ENCODE peak calls at places on chromosomes 16 and 17, in seven cellular contexts. W is epithelial cell of esophagus; L is AG04449; B is ovary; I is activated naive CD4-positive, alpha-beta T cell treated with anti-CD3 and anti-CD28 coated beads, Interleukin-2, amount 10 ng/mL, durations not matched to agents 7 days and 5 days; P is stimulated activated naive CD8-positive, alpha-beta T cell treated with anti-CD3 and anti-CD28 coated beads, Interleukin-15, Interleukin-2, amounts not matched to agents 100 U/mL and 50 U/mL, for 24 hours; M is activated T-helper 1 cell treated with anti-CD3 and anti-CD28 coated beads, Interleukin-2, amount 50 U/mL, for 16 hours. H is an unnamed sample.

GRCh38 chr16:62821771-62822170 is 785.5 kb upstream of the CDH8 start:
- DNase-seq in L (no peak), B (no peak), P (no peak), M (no peak), W (no peak), I (no peak), H (no peak)

GRCh38 chr17:17669081-17669850 is 12.0 kb upstream of the RAI1 start:
- DNase-seq in L (no peak), M (no peak), P (peak; percentile 46), B (no peak), I (no peak), W (no peak), H (no peak)

GRCh38 chr17:43861960-43862359 is 15.0 kb downstream of the CD300LG start:
- DNase-seq in M (no peak), W (no peak), I (no peak), B (no peak), L (no peak), P (no peak), H (no peak)

GRCh38 chr17:41505007-41505835 is at the start of gene KRT13:
- DNase-seq in P (no peak), B (no peak), W (no peak), I (no peak), M (no peak), L (no peak), H (no peak)

GRCh38 chr16:69405326-69405725 is 19.1 kb upstream of the CYB5B start:
- DNase-seq in B (no peak), M (no peak), I (no peak), L (no peak), W (no peak), P (no peak), H (no peak)

GRCh38 chr17:78380370-78380769 is 1.9 kb downstream of the PGS1 start:
- DNase-seq in M (no peak), B (no peak), L (no peak), W (no peak), I (no peak), P (no peak), H (no peak)

GRCh38 chr17:76384222-76384986 is at the start of gene SPHK1:
- DNase-seq in B (peak; percentile 72), M (peak; percentile 47), P (peak; percentile 83), L (no peak), I (peak; percentile 77), W (peak; percentile 88), H (peak; percentile 35)

GRCh38 chr17:34852614-34853013 is 108.6 kb downstream of the CCT6B start:
- DNase-seq in P (no peak), W (no peak), I (no peak), B (no peak), M (no peak), L (no peak), H (no peak)

GRCh38 chr16:87686697-87687570 is 78.9 kb downstream of the KLHDC4 start:
- DNase-seq in I (no peak), M (no peak), W (no peak), B (no peak), L (no peak), P (no peak), H (peak; percentile 68)

GRCh38 chr17:82716383-82717181 is at the start of gene FN3KRP:
- DNase-seq in M (peak; percentile 79), B (peak; percentile 92), I (peak; percentile 92), P (peak; percentile 89), W (peak; percentile 97), L (peak; percentile 19), H (peak; percentile 88)

GRCh38 chr17:9022553-9023388 is 1.5 kb downstream of the NTN1 start:
- DNase-seq in I (peak; percentile 29), P (peak; percentile 12), M (no peak), W (peak; percentile 31), B (peak; percentile 21), L (no peak), H (peak; percentile 3)

GRCh38 chr17:35241520-35241919 is 1.4 kb upstream of the SLFN5 start:
- DNase-seq in B (peak; percentile 37), W (no peak), P (peak; percentile 48), I (peak; percentile 53), M (peak; percentile 21), L (no peak), H (no peak)

GRCh38 chr16:30142672-30143346 is 19.8 kb upstream of the MAPK3 start:
- DNase-seq in L (no peak), I (peak; percentile 48), P (no peak), M (no peak), B (no peak), W (no peak), H (peak; percentile 41)

GRCh38 chr17:47231334-47231733 is 22.2 kb downstream of the MYL4 start:
- DNase-seq in P (no peak), I (no peak), W (no peak), L (no peak), B (no peak), M (no peak), H (no peak)

GRCh38 chr17:35731932-35732805 is 730 bp downstream of the RASL10B start:
- DNase-seq in L (no peak), P (no peak), W (no peak), M (no peak), B (peak; percentile 53), I (no peak), H (no peak)

GRCh38 chr16:30186782-30187555 is 3.6 kb downstream of the CORO1A start:
- DNase-seq in I (peak; percentile 88), L (no peak), W (peak; percentile 60), B (peak; percentile 52), P (peak; percentile 95), M (peak; percentile 78), H (peak; percentile 30)

GRCh38 chr17:42720996-42721583 is 23.8 kb downstream of the EZH1 start:
- DNase-seq in L (no peak), I (peak; percentile 46), W (peak; percentile 75), B (no peak), P (no peak), M (no peak), H (peak; percentile 71)

GRCh38 chr17:70298929-70299529 is 129.7 kb downstream of the KCNJ2 start:
- DNase-seq in P (no peak), W (no peak), M (no peak), L (no peak), B (no peak), I (no peak), H (no peak)

GRCh38 chr17:13541032-13541480 is 60.7 kb downstream of the HS3ST3A1 start:
- DNase-seq in P (no peak), M (no peak), L (peak; percentile 95), B (no peak), W (no peak), I (no peak), H (no peak)

GRCh38 chr17:79851461-79851817 is 12.2 kb upstream of the CBX4 start:
- DNase-seq in W (peak; percentile 96), M (no peak), I (no peak), L (no peak), B (no peak), P (no peak), H (no peak)

GRCh38 chr16:8697965-8698364 is 23.5 kb downstream of the ABAT start:
- DNase-seq in P (no peak), M (no peak), W (no peak), L (no peak), B (no peak), I (no peak), H (no peak)

H was measured in cerebellar cortex.